ENCODE peak calls at places on chromosomes 1 and 21, in four cellular contexts. One of them, this sample, is unnamed.

GRCh38 chr1:67052741-67053534 is 1.0 kb downstream of the SLC35D1 start:
- DNase-seq in NCI-H774: no peak
- DNase-seq in AML-193: peak
- DNase-seq in germinal center: no peak
- DNase-seq in this sample: peak

GRCh38 chr1:16986596-16987361 is 6.4 kb upstream of the MFAP2 start:
- DNase-seq in germinal center: no peak
- DNase-seq in NCI-H774: no peak
- DNase-seq in AML-193: no peak
- DNase-seq in this sample: no peak

GRCh38 chr1:31382379-31382989 is 9.6 kb upstream of the FABP3 start:
- DNase-seq in AML-193: no peak
- DNase-seq in germinal center: no peak
- DNase-seq in NCI-H774: no peak
- DNase-seq in this sample: no peak

GRCh38 chr1:104830534-104830933 is 1080.8 kb downstream of the AMY1C start:
- DNase-seq in germinal center: no peak
- DNase-seq in NCI-H774: no peak
- DNase-seq in AML-193: no peak
- DNase-seq in this sample: no peak

GRCh38 chr1:14850563-14850962 is 252.1 kb downstream of the KAZN start:
- DNase-seq in germinal center: no peak
- DNase-seq in AML-193: no peak
- DNase-seq in NCI-H774: no peak
- DNase-seq in this sample: no peak

GRCh38 chr1:58622571-58622970 is 45.5 kb upstream of the TACSTD2 start:
- DNase-seq in germinal center: no peak
- DNase-seq in AML-193: no peak
- DNase-seq in NCI-H774: no peak
- DNase-seq in this sample: no peak

GRCh38 chr1:90856608-90857007 is 139.5 kb upstream of the BARHL2 start:
- DNase-seq in germinal center: no peak
- DNase-seq in AML-193: no peak
- DNase-seq in NCI-H774: no peak
- DNase-seq in this sample: no peak

GRCh38 chr1:173669491-173669941 is at the start of gene ANKRD45:
- DNase-seq in germinal center: peak
- DNase-seq in AML-193: no peak
- DNase-seq in NCI-H774: no peak
- DNase-seq in this sample: peak

GRCh38 chr1:215667796-215668195 is 100.7 kb downstream of the KCTD3 start:
- DNase-seq in germinal center: no peak
- DNase-seq in AML-193: no peak
- DNase-seq in NCI-H774: no peak
- DNase-seq in this sample: no peak

GRCh38 chr1:188988589-188988988 is 1489.1 kb downstream of the BRINP3 start:
- DNase-seq in AML-193: no peak
- DNase-seq in germinal center: no peak
- DNase-seq in NCI-H774: no peak
- DNase-seq in this sample: no peak

GRCh38 chr21:41164981-41165650 is 2.8 kb upstream of the BACE2 start:
- DNase-seq in AML-193: no peak
- DNase-seq in NCI-H774: no peak
- DNase-seq in germinal center: no peak
- DNase-seq in this sample: no peak

GRCh38 chr1:39850606-39851216 is 32.6 kb downstream of the TRIT1 start:
- DNase-seq in NCI-H774: no peak
- DNase-seq in germinal center: no peak
- DNase-seq in AML-193: no peak
- DNase-seq in this sample: no peak

GRCh38 chr1:164704954-164705353 is 146.0 kb downstream of the PBX1 start:
- DNase-seq in germinal center: no peak
- DNase-seq in AML-193: no peak
- DNase-seq in NCI-H774: no peak
- DNase-seq in this sample: no peak

GRCh38 chr1:206464456-206464964 is 5.8 kb upstream of the IKBKE start:
- DNase-seq in AML-193: peak
- DNase-seq in NCI-H774: no peak
- DNase-seq in germinal center: no peak
- DNase-seq in this sample: no peak

GRCh38 chr1:27297903-27298302 is 24.1 kb upstream of the TMEM222 start:
- DNase-seq in NCI-H774: no peak
- DNase-seq in AML-193: no peak
- DNase-seq in germinal center: no peak
- DNase-seq in this sample: no peak

GRCh38 chr1:26320896-26321295 is 3.1 kb downstream of the CD52 start:
- DNase-seq in NCI-H774: no peak
- DNase-seq in germinal center: no peak
- DNase-seq in AML-193: no peak
- DNase-seq in this sample: no peak

GRCh38 chr1:75765697-75766355 is 20.2 kb upstream of the RABGGTB start:
- DNase-seq in NCI-H774: no peak
- DNase-seq in germinal center: no peak
- DNase-seq in AML-193: no peak
- DNase-seq in this sample: no peak

GRCh38 chr1:44808063-44808937 is at the start of gene BTBD19:
- DNase-seq in AML-193: no peak
- DNase-seq in NCI-H774: no peak
- DNase-seq in germinal center: no peak
- DNase-seq in this sample: peak

GRCh38 chr1:63322248-63322943 is at the start of gene FOXD3:
- DNase-seq in NCI-H774: peak
- DNase-seq in germinal center: no peak
- DNase-seq in AML-193: no peak
- DNase-seq in this sample: no peak

GRCh38 chr1:75723989-75724471 is 479 bp upstream of the ACADM start:
- DNase-seq in AML-193: peak
- DNase-seq in NCI-H774: peak
- DNase-seq in germinal center: peak
- DNase-seq in this sample: peak

GRCh38 chr1:62050165-62050564 is 144.5 kb upstream of the L1TD1 start:
- DNase-seq in germinal center: no peak
- DNase-seq in AML-193: no peak
- DNase-seq in NCI-H774: no peak
- DNase-seq in this sample: no peak

GRCh38 chr1:232873931-232874330 is 68.7 kb downstream of the MAP10 start:
- DNase-seq in AML-193: no peak
- DNase-seq in germinal center: no peak
- DNase-seq in NCI-H774: no peak
- DNase-seq in this sample: no peak

GRCh38 chr1:118984086-118984989 is 3.8 kb downstream of the TBX15 start:
- DNase-seq in germinal center: no peak
- DNase-seq in AML-193: no peak
- DNase-seq in NCI-H774: no peak
- DNase-seq in this sample: no peak

GRCh38 chr1:234975941-234976871 is 152.4 kb downstream of the TOMM20 start:
- DNase-seq in germinal center: no peak
- DNase-seq in AML-193: no peak
- DNase-seq in NCI-H774: no peak
- DNase-seq in this sample: no peak

GRCh38 chr1:77282866-77283539 is 1.2 kb downstream of the AK5 start:
- DNase-seq in AML-193: no peak
- DNase-seq in NCI-H774: peak
- DNase-seq in germinal center: no peak
- DNase-seq in this sample: peak

GRCh38 chr1:9615316-9616063 is 26.8 kb downstream of the TMEM201 start:
- DNase-seq in AML-193: peak
- DNase-seq in NCI-H774: no peak
- DNase-seq in germinal center: peak
- DNase-seq in this sample: peak

GRCh38 chr1:202143011-202143767 is 1.3 kb downstream of the ARL8A start:
- DNase-seq in germinal center: peak
- DNase-seq in NCI-H774: no peak
- DNase-seq in AML-193: peak
- DNase-seq in this sample: peak

GRCh38 chr21:45260191-45260795 is 27.4 kb downstream of the POFUT2 start:
- DNase-seq in germinal center: no peak
- DNase-seq in NCI-H774: no peak
- DNase-seq in AML-193: no peak
- DNase-seq in this sample: no peak

GRCh38 chr1:240030236-240030635 is 61.4 kb upstream of the FMN2 start:
- DNase-seq in AML-193: no peak
- DNase-seq in germinal center: no peak
- DNase-seq in NCI-H774: no peak
- DNase-seq in this sample: no peak

GRCh38 chr1:75133754-75134655 is at the start of gene LHX8:
- DNase-seq in NCI-H774: no peak
- DNase-seq in AML-193: no peak
- DNase-seq in germinal center: no peak
- DNase-seq in this sample: no peak

GRCh38 chr1:15352122-15352957 is 57.3 kb upstream of the EFHD2 start:
- DNase-seq in germinal center: no peak
- DNase-seq in AML-193: no peak
- DNase-seq in NCI-H774: peak
- DNase-seq in this sample: peak

GRCh38 chr1:116412480-116412798 is 39.4 kb downstream of the ATP1A1 start:
- DNase-seq in AML-193: no peak
- DNase-seq in germinal center: no peak
- DNase-seq in NCI-H774: no peak
- DNase-seq in this sample: no peak

GRCh38 chr21:38905328-38905727 is 99.6 kb downstream of the ETS2 start:
- DNase-seq in AML-193: no peak
- DNase-seq in germinal center: no peak
- DNase-seq in NCI-H774: no peak
- DNase-seq in this sample: no peak

GRCh38 chr1:41285818-41286217 is 43.7 kb upstream of the SCMH1 start:
- DNase-seq in NCI-H774: no peak
- DNase-seq in AML-193: no peak
- DNase-seq in germinal center: no peak
- DNase-seq in this sample: no peak

GRCh38 chr1:27106561-27107323 is 48.2 kb downstream of the SLC9A1 start:
- DNase-seq in AML-193: no peak
- DNase-seq in germinal center: peak
- DNase-seq in NCI-H774: no peak
- DNase-seq in this sample: no peak

GRCh38 chr1:156475568-156476500 is 24.7 kb downstream of the MEF2D start:
- DNase-seq in AML-193: no peak
- DNase-seq in NCI-H774: no peak
- DNase-seq in germinal center: no peak
- DNase-seq in this sample: no peak

GRCh38 chr1:154966111-154966510 is 4.4 kb downstream of the SHC1 start:
- DNase-seq in germinal center: no peak
- DNase-seq in AML-193: no peak
- DNase-seq in NCI-H774: no peak
- DNase-seq in this sample: no peak

GRCh38 chr1:10676987-10677386 is 119.5 kb downstream of the CASZ1 start:
- DNase-seq in germinal center: no peak
- DNase-seq in AML-193: no peak
- DNase-seq in NCI-H774: no peak
- DNase-seq in this sample: no peak

This sample was measured in CD8-positive, alpha-beta memory T cell.